ENCODE peak calls at places on chromosomes 13 and 19, in six cellular contexts. One of them, this sample, is unnamed.

GRCh38 chr13:31424130-31424729 is 224.5 kb downstream of the B3GLCT start:
- DNase-seq in endodermal cell: peak
- DNase-seq in type B pancreatic cell: peak
- DNase-seq in HCT116: peak
- DNase-seq in cardiac fibroblast: peak
- DNase-seq in IMR-90: peak
- DNase-seq in this sample: peak

GRCh38 chr13:100619940-100620339 is 31.4 kb upstream of the GGACT start:
- DNase-seq in type B pancreatic cell: no peak
- DNase-seq in HCT116: no peak
- DNase-seq in endodermal cell: no peak
- DNase-seq in IMR-90: no peak
- DNase-seq in cardiac fibroblast: no peak
- DNase-seq in this sample: no peak

GRCh38 chr19:19110410-19111137 is 27.7 kb downstream of the TMEM161A start:
- DNase-seq in type B pancreatic cell: no peak
- DNase-seq in IMR-90: no peak
- DNase-seq in endodermal cell: peak
- DNase-seq in cardiac fibroblast: peak
- DNase-seq in HCT116: no peak
- DNase-seq in this sample: no peak

GRCh38 chr19:52786078-52786463 is 520 bp downstream of the ZNF600 start:
- DNase-seq in endodermal cell: peak
- DNase-seq in HCT116: no peak
- DNase-seq in IMR-90: no peak
- DNase-seq in type B pancreatic cell: no peak
- DNase-seq in cardiac fibroblast: no peak
- DNase-seq in this sample: peak

GRCh38 chr19:44875666-44876418 is 15.2 kb upstream of the TOMM40 start:
- DNase-seq in type B pancreatic cell: no peak
- DNase-seq in HCT116: no peak
- DNase-seq in IMR-90: peak
- DNase-seq in endodermal cell: no peak
- DNase-seq in cardiac fibroblast: no peak
- DNase-seq in this sample: peak

GRCh38 chr19:5694952-5695648 is 5.0 kb downstream of the RPL36 start:
- DNase-seq in cardiac fibroblast: no peak
- DNase-seq in IMR-90: no peak
- DNase-seq in type B pancreatic cell: no peak
- DNase-seq in HCT116: no peak
- DNase-seq in endodermal cell: peak
- DNase-seq in this sample: no peak

GRCh38 chr13:40874138-40874776 is 84.8 kb downstream of the SLC25A15 start:
- DNase-seq in type B pancreatic cell: no peak
- DNase-seq in IMR-90: no peak
- DNase-seq in endodermal cell: no peak
- DNase-seq in cardiac fibroblast: peak
- DNase-seq in HCT116: no peak
- DNase-seq in this sample: peak

GRCh38 chr19:49097453-49098288 is 12.4 kb downstream of the SNRNP70 start:
- DNase-seq in endodermal cell: peak
- DNase-seq in cardiac fibroblast: peak
- DNase-seq in type B pancreatic cell: no peak
- DNase-seq in HCT116: peak
- DNase-seq in IMR-90: peak
- DNase-seq in this sample: peak

GRCh38 chr13:103852036-103852435 is 785.8 kb upstream of the SLC10A2 start:
- DNase-seq in HCT116: no peak
- DNase-seq in type B pancreatic cell: no peak
- DNase-seq in cardiac fibroblast: no peak
- DNase-seq in endodermal cell: no peak
- DNase-seq in IMR-90: no peak
- DNase-seq in this sample: no peak

GRCh38 chr13:95301947-95302386 is 716 bp upstream of the ABCC4 start:
- DNase-seq in type B pancreatic cell: no peak
- DNase-seq in HCT116: no peak
- DNase-seq in IMR-90: no peak
- DNase-seq in cardiac fibroblast: peak
- DNase-seq in endodermal cell: no peak
- DNase-seq in this sample: no peak

GRCh38 chr19:31278555-31279435 is 70.4 kb downstream of the TSHZ3 start:
- DNase-seq in cardiac fibroblast: no peak
- DNase-seq in type B pancreatic cell: no peak
- DNase-seq in endodermal cell: no peak
- DNase-seq in IMR-90: no peak
- DNase-seq in HCT116: no peak
- DNase-seq in this sample: no peak

GRCh38 chr19:20039203-20039723 is at the start of gene ZNF682:
- DNase-seq in HCT116: no peak
- DNase-seq in IMR-90: peak
- DNase-seq in cardiac fibroblast: peak
- DNase-seq in endodermal cell: peak
- DNase-seq in type B pancreatic cell: peak
- DNase-seq in this sample: peak

GRCh38 chr13:51928231-51928630 is 66.5 kb downstream of the CCDC70 start:
- DNase-seq in cardiac fibroblast: no peak
- DNase-seq in HCT116: no peak
- DNase-seq in type B pancreatic cell: no peak
- DNase-seq in endodermal cell: no peak
- DNase-seq in IMR-90: no peak
- DNase-seq in this sample: no peak

GRCh38 chr13:27211271-27211670 is 39.7 kb upstream of the USP12 start:
- DNase-seq in endodermal cell: no peak
- DNase-seq in IMR-90: no peak
- DNase-seq in type B pancreatic cell: no peak
- DNase-seq in cardiac fibroblast: no peak
- DNase-seq in HCT116: no peak
- DNase-seq in this sample: no peak

GRCh38 chr19:35236638-35237400 is 8.3 kb upstream of the FAM187B start:
- DNase-seq in endodermal cell: no peak
- DNase-seq in IMR-90: no peak
- DNase-seq in type B pancreatic cell: no peak
- DNase-seq in cardiac fibroblast: no peak
- DNase-seq in HCT116: no peak
- DNase-seq in this sample: no peak

GRCh38 chr19:29643361-29643935 is 21.8 kb upstream of the PLEKHF1 start:
- DNase-seq in endodermal cell: no peak
- DNase-seq in IMR-90: no peak
- DNase-seq in cardiac fibroblast: no peak
- DNase-seq in HCT116: no peak
- DNase-seq in type B pancreatic cell: no peak
- DNase-seq in this sample: no peak

GRCh38 chr19:29516821-29517395 is 8.9 kb upstream of the VSTM2B start:
- DNase-seq in endodermal cell: no peak
- DNase-seq in cardiac fibroblast: no peak
- DNase-seq in IMR-90: no peak
- DNase-seq in HCT116: no peak
- DNase-seq in type B pancreatic cell: no peak
- DNase-seq in this sample: no peak

GRCh38 chr19:10888421-10888866 is 17.1 kb downstream of the CARM1 start:
- DNase-seq in HCT116: no peak
- DNase-seq in cardiac fibroblast: no peak
- DNase-seq in type B pancreatic cell: no peak
- DNase-seq in IMR-90: no peak
- DNase-seq in endodermal cell: peak
- DNase-seq in this sample: no peak

GRCh38 chr19:40717880-40718773 is 1.2 kb downstream of the ITPKC start:
- DNase-seq in type B pancreatic cell: no peak
- DNase-seq in cardiac fibroblast: peak
- DNase-seq in IMR-90: peak
- DNase-seq in HCT116: no peak
- DNase-seq in endodermal cell: peak
- DNase-seq in this sample: peak

GRCh38 chr19:49436381-49437017 is 4.8 kb downstream of the SLC17A7 start:
- DNase-seq in type B pancreatic cell: no peak
- DNase-seq in cardiac fibroblast: no peak
- DNase-seq in IMR-90: no peak
- DNase-seq in endodermal cell: peak
- DNase-seq in HCT116: no peak
- DNase-seq in this sample: no peak

GRCh38 chr19:53865523-53865917 is 2.2 kb upstream of the MYADM start:
- DNase-seq in HCT116: no peak
- DNase-seq in IMR-90: no peak
- DNase-seq in type B pancreatic cell: no peak
- DNase-seq in cardiac fibroblast: no peak
- DNase-seq in endodermal cell: no peak
- DNase-seq in this sample: no peak

GRCh38 chr13:63628310-63628709 is 2212.7 kb upstream of the PCDH20 start:
- DNase-seq in IMR-90: no peak
- DNase-seq in endodermal cell: no peak
- DNase-seq in cardiac fibroblast: no peak
- DNase-seq in type B pancreatic cell: no peak
- DNase-seq in HCT116: no peak
- DNase-seq in this sample: no peak

GRCh38 chr19:3479819-3480215 is 508 bp downstream of the SMIM24 start:
- DNase-seq in IMR-90: no peak
- DNase-seq in HCT116: no peak
- DNase-seq in endodermal cell: peak
- DNase-seq in type B pancreatic cell: no peak
- DNase-seq in cardiac fibroblast: no peak
- DNase-seq in this sample: no peak

GRCh38 chr19:7978196-7978825 is 27.1 kb downstream of the ELAVL1 start:
- DNase-seq in IMR-90: peak
- DNase-seq in endodermal cell: no peak
- DNase-seq in type B pancreatic cell: no peak
- DNase-seq in cardiac fibroblast: no peak
- DNase-seq in HCT116: no peak
- DNase-seq in this sample: no peak

GRCh38 chr19:43446746-43447489 is 18.5 kb downstream of the LYPD3 start:
- DNase-seq in cardiac fibroblast: peak
- DNase-seq in type B pancreatic cell: peak
- DNase-seq in IMR-90: peak
- DNase-seq in endodermal cell: peak
- DNase-seq in HCT116: peak
- DNase-seq in this sample: peak

GRCh38 chr19:49287141-49287540 is 37.9 kb downstream of the SLC6A16 start:
- DNase-seq in cardiac fibroblast: no peak
- DNase-seq in type B pancreatic cell: no peak
- DNase-seq in endodermal cell: no peak
- DNase-seq in IMR-90: no peak
- DNase-seq in HCT116: no peak
- DNase-seq in this sample: no peak

GRCh38 chr19:15315101-15315500 is 17.2 kb downstream of the BRD4 start:
- DNase-seq in IMR-90: no peak
- DNase-seq in endodermal cell: no peak
- DNase-seq in HCT116: no peak
- DNase-seq in type B pancreatic cell: no peak
- DNase-seq in cardiac fibroblast: no peak
- DNase-seq in this sample: no peak
- TF ChIP-seq CTCF in IMR-90: no peak
- TF ChIP-seq CTCF in endodermal cell: no peak
- TF ChIP-seq CTCF in HCT116: no peak
- TF ChIP-seq CTCF in type B pancreatic cell: no peak
- TF ChIP-seq CTCF in cardiac fibroblast: no peak
- TF ChIP-seq CTCF in this sample: no peak

GRCh38 chr19:55111238-55111831 is 6.1 kb downstream of the PPP1R12C start:
- DNase-seq in HCT116: no peak
- DNase-seq in type B pancreatic cell: no peak
- DNase-seq in IMR-90: no peak
- DNase-seq in endodermal cell: no peak
- DNase-seq in cardiac fibroblast: no peak
- DNase-seq in this sample: peak

GRCh38 chr19:55112246-55112780 is 5.1 kb downstream of the PPP1R12C start:
- DNase-seq in IMR-90: no peak
- DNase-seq in cardiac fibroblast: no peak
- DNase-seq in endodermal cell: no peak
- DNase-seq in type B pancreatic cell: no peak
- DNase-seq in HCT116: no peak
- DNase-seq in this sample: no peak

GRCh38 chr19:55114566-55115145 is 2.8 kb downstream of the PPP1R12C start:
- DNase-seq in cardiac fibroblast: no peak
- DNase-seq in type B pancreatic cell: no peak
- DNase-seq in endodermal cell: no peak
- DNase-seq in IMR-90: no peak
- DNase-seq in HCT116: no peak
- DNase-seq in this sample: no peak

GRCh38 chr19:55113570-55114039 is 3.8 kb downstream of the PPP1R12C start:
- DNase-seq in HCT116: no peak
- DNase-seq in cardiac fibroblast: peak
- DNase-seq in type B pancreatic cell: no peak
- DNase-seq in IMR-90: peak
- DNase-seq in endodermal cell: peak
- DNase-seq in this sample: peak

DNA sequence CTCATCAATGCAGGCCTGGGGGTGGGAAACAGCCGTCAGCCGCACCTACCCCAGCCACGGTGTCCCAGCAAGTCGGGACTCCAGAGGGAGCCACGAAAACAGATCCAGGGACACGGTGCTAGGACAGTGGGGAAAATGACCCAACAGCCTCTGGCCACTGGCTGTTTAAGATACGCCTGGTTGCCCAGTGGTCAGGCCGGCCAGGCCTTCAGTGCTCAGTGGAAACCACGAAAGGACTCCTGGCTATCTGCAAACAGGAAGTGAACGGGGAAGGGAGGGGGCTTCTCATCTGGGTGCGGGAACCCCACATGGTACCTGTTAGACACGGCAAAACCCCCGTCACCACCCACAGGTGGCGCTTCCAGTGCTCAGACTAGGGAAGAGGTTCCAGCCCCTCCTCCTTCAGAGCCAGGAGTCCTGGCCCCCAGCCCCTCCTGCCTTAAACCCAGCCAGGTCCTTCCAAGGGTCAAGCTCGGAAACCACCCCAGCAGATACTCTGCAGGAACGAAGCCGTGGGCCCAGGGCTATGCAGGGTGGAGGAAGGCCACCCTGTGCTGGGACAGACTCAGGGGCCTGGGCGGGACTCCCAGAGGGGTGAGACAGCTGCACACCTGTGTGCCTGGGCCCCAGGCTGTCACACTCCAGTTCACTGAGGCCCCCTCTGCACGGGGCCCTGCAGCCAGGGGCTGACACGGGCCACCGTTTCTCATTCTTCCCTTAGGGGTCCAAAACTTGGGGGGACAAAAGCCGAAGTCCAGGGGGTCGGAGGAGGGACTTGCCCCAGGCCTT is 4.5 kb downstream of the PPP1R12C start:
- DNase-seq in HCT116: no peak
- DNase-seq in IMR-90: no peak
- DNase-seq in cardiac fibroblast: no peak
- DNase-seq in type B pancreatic cell: no peak
- DNase-seq in endodermal cell: peak
- DNase-seq in this sample: peak
- TF ChIP-seq CTCF in HCT116: no peak
- TF ChIP-seq CTCF in IMR-90: no peak
- TF ChIP-seq CTCF in cardiac fibroblast: no peak
- TF ChIP-seq CTCF in type B pancreatic cell: no peak
- TF ChIP-seq CTCF in endodermal cell: peak
- TF ChIP-seq CTCF in this sample: no peak

GRCh38 chr13:73722120-73722519 is 412.1 kb downstream of the KLF12 start:
- DNase-seq in cardiac fibroblast: peak
- DNase-seq in HCT116: peak
- DNase-seq in type B pancreatic cell: no peak
- DNase-seq in endodermal cell: no peak
- DNase-seq in IMR-90: peak
- DNase-seq in this sample: peak
- TF ChIP-seq CTCF in cardiac fibroblast: peak
- TF ChIP-seq CTCF in HCT116: peak
- TF ChIP-seq CTCF in type B pancreatic cell: peak
- TF ChIP-seq CTCF in endodermal cell: peak
- TF ChIP-seq CTCF in IMR-90: peak
- TF ChIP-seq CTCF in this sample: peak

GRCh38 chr19:28020631-28021315 is 1192.2 kb downstream of the UQCRFS1 start:
- DNase-seq in type B pancreatic cell: no peak
- DNase-seq in cardiac fibroblast: no peak
- DNase-seq in HCT116: no peak
- DNase-seq in endodermal cell: peak
- DNase-seq in IMR-90: no peak
- DNase-seq in this sample: no peak
- TF ChIP-seq CTCF in type B pancreatic cell: no peak
- TF ChIP-seq CTCF in cardiac fibroblast: no peak
- TF ChIP-seq CTCF in HCT116: no peak
- TF ChIP-seq CTCF in endodermal cell: no peak
- TF ChIP-seq CTCF in IMR-90: no peak
- TF ChIP-seq CTCF in this sample: no peak